ENCODE peak calls at places on chromosomes 7 and 10, in five cellular contexts. Z, L, R, I and A are unnamed samples.

GRCh38 chr10:86944471-86944870 is 12.9 kb downstream of the MMRN2 start:
- DNase-seq in R (no peak), Z (no peak), I (no peak), L (no peak), A (no peak)

GRCh38 chr7:32066441-32066840 is 3.8 kb downstream of the PDE1C start:
- DNase-seq in L (no peak), I (no peak), R (no peak), Z (no peak), A (no peak)

GRCh38 chr10:61140765-61141392 is 196.9 kb upstream of the RHOBTB1 start:
- DNase-seq in R (peak), Z (peak), L (peak), I (no peak), A (peak)

GRCh38 chr7:138842111-138842510 is 44.1 kb upstream of the ATP6V0A4 start:
- DNase-seq in I (no peak), L (peak), Z (no peak), R (peak), A (peak)

GRCh38 chr10:18254692-18255091 is 114.5 kb downstream of the CACNB2 start:
- DNase-seq in R (no peak), I (no peak), Z (no peak), L (no peak), A (no peak)

GRCh38 chr7:28078036-28078901 is 102.3 kb downstream of the JAZF1 start:
- DNase-seq in L (peak), R (peak), Z (peak), I (peak), A (no peak)

GRCh38 chr10:132712698-132713232 is 73.2 kb downstream of the NKX6-2 start:
- DNase-seq in I (no peak), R (no peak), L (no peak), Z (no peak), A (no peak)

GRCh38 chr10:132508497-132509443 is 28.8 kb upstream of the INPP5A start:
- DNase-seq in L (no peak), I (no peak), Z (no peak), R (no peak), A (no peak)

GRCh38 chr10:32041290-32042028 is 14.8 kb downstream of the KIF5B start:
- DNase-seq in I (no peak), R (no peak), L (no peak), Z (no peak), A (no peak)

GRCh38 chr10:100401631-100402328 is 54.7 kb downstream of the SCD start:
- DNase-seq in Z (no peak), I (no peak), R (no peak), L (no peak), A (no peak)

GRCh38 chr10:14259696-14260595 is 70.8 kb downstream of the FRMD4A start:
- DNase-seq in Z (no peak), R (peak), L (no peak), I (no peak), A (peak)

GRCh38 chr7:1357601-1358271 is 101.5 kb downstream of the MICALL2 start:
- DNase-seq in Z (no peak), R (no peak), I (no peak), L (no peak), A (no peak)

GRCh38 chr10:43409385-43410109 is 561 bp upstream of the HNRNPF start:
- DNase-seq in Z (peak), R (peak), I (peak), L (no peak), A (no peak)

GRCh38 chr10:100736809-100737358 is 8.5 kb upstream of the PAX2 start:
- DNase-seq in Z (no peak), R (no peak), I (no peak), L (no peak), A (no peak)

GRCh38 chr10:58347967-58348366 is 13.2 kb downstream of the UBE2D1 start:
- DNase-seq in Z (no peak), R (no peak), L (no peak), I (no peak), A (no peak)

GRCh38 chr10:49569031-49569765 is 30.3 kb upstream of the ERCC6 start:
- DNase-seq in I (no peak), L (no peak), R (peak), Z (no peak), A (no peak)

GRCh38 chr10:92690211-92691041 is 671 bp downstream of the HHEX start:
- DNase-seq in Z (no peak), R (peak), I (peak), L (peak), A (no peak)

GRCh38 chr7:20466425-20467125 is 135.9 kb downstream of the ITGB8 start:
- DNase-seq in I (no peak), L (no peak), R (no peak), Z (no peak), A (no peak)

GRCh38 chr10:124057580-124057979 is 35.8 kb downstream of the CHST15 start:
- DNase-seq in Z (no peak), R (no peak), I (no peak), L (no peak), A (no peak)

GRCh38 chr7:157228864-157229422 is 90.2 kb downstream of the UBE3C start:
- DNase-seq in Z (peak), R (peak), L (no peak), I (no peak), A (no peak)

GRCh38 chr7:135199439-135199838 is 11.9 kb downstream of the WDR91 start:
- DNase-seq in R (no peak), L (no peak), Z (no peak), I (no peak), A (no peak)

GRCh38 chr10:82942572-82943091 is 1067.6 kb downstream of the NRG3 start:
- DNase-seq in I (no peak), L (no peak), Z (no peak), R (peak), A (peak)

GRCh38 chr10:21976739-21977138 is 26.8 kb downstream of the DNAJC1 start:
- DNase-seq in R (peak), L (no peak), Z (no peak), I (no peak), A (no peak)

GRCh38 chr10:90859321-90859751 is 1.5 kb upstream of the HTR7 start:
- DNase-seq in R (peak), I (no peak), Z (no peak), L (peak), A (no peak)

GRCh38 chr10:98349508-98349922 is 65.5 kb downstream of the PYROXD2 start:
- DNase-seq in L (no peak), R (peak), I (no peak), Z (no peak), A (peak)

GRCh38 chr10:116849271-116850057 is at the start of gene ENO4:
- DNase-seq in R (peak), L (peak), I (no peak), Z (peak), A (peak)

GRCh38 chr7:120825576-120825975 is 32.4 kb downstream of the TSPAN12 start:
- DNase-seq in R (no peak), L (no peak), I (no peak), Z (peak), A (no peak)

GRCh38 chr7:141073641-141074161 is at the start of gene TMEM178B:
- DNase-seq in R (no peak), L (no peak), I (no peak), Z (peak), A (no peak)

GRCh38 chr10:133056651-133057178 is 31.0 kb upstream of the ADGRA1 start:
- DNase-seq in L (no peak), Z (no peak), I (no peak), R (no peak), A (no peak)

GRCh38 chr7:51261117-51261835 is 55.3 kb downstream of the COBL start:
- DNase-seq in I (no peak), L (no peak), R (no peak), Z (no peak), A (no peak)

GRCh38 chr7:7793921-7794320 is 75.5 kb upstream of the RPA3 start:
- DNase-seq in Z (no peak), L (no peak), R (no peak), I (no peak), A (no peak)

GRCh38 chr7:33775790-33776189 is 129.5 kb upstream of the BMPER start:
- DNase-seq in R (no peak), Z (no peak), L (no peak), I (no peak), A (no peak)

GRCh38 chr7:635227-635626 is 91.3 kb upstream of the DNAAF5 start:
- DNase-seq in R (no peak), Z (no peak), I (no peak), L (no peak), A (no peak)

GRCh38 chr10:91838199-91838598 is 40.0 kb downstream of the TNKS2 start:
- DNase-seq in Z (no peak), L (no peak), R (no peak), I (no peak), A (no peak)

GRCh38 chr7:121545418-121545817 is 149.3 kb upstream of the FAM3C start:
- DNase-seq in Z (no peak), L (no peak), R (no peak), I (no peak), A (no peak)

GRCh38 chr7:27179503-27180430 is 5.3 kb downstream of the HOXA11 start:
- DNase-seq in R (peak), I (peak), Z (peak), L (peak), A (no peak)

GRCh38 chr7:73473636-73474035 is 40.1 kb downstream of the FZD9 start:
- DNase-seq in Z (no peak), L (no peak), I (no peak), R (no peak), A (no peak)

GRCh38 chr10:95542330-95542729 is 18.8 kb downstream of the SORBS1 start:
- DNase-seq in R (no peak), I (no peak), L (no peak), Z (peak), A (no peak)

GRCh38 chr7:64868469-64868868 is 34.6 kb upstream of the ZNF273 start:
- DNase-seq in R (no peak), L (no peak), Z (no peak), I (no peak), A (no peak)

GRCh38 chr10:21340341-21340740 is 185.1 kb downstream of the SKIDA1 start:
- DNase-seq in I (no peak), Z (no peak), L (no peak), R (no peak), A (no peak)